ENCODE peak calls at places on chromosome 11, in four cellular contexts. F, L, G and C are unnamed samples.

GRCh38 chr11:103441021-103441420 is 331.8 kb downstream of the DYNC2H1 start:
- DNase-seq in F (no peak), L (no peak), G (no peak), C (no peak)

GRCh38 chr11:103700605-103701004 is 335.8 kb upstream of the DDI1 start:
- DNase-seq in F (no peak), L (no peak), G (no peak), C (no peak)

GRCh38 chr11:109000531-109000930 is 335.7 kb downstream of the DDX10 start:
- DNase-seq in F (no peak), L (no peak), G (no peak), C (no peak)

GRCh38 chr11:108115495-108116140 is 5.7 kb upstream of the ACAT1 start:
- DNase-seq in F (no peak), L (peak), G (no peak), C (no peak)

GRCh38 chr11:128764617-128765095 is 70.8 kb downstream of the FLI1 start:
- DNase-seq in F (no peak), L (no peak), G (no peak), C (no peak)

GRCh38 chr11:72103754-72104167 is 664 bp upstream of the LAMTOR1 start:
- DNase-seq in F (no peak), L (no peak), G (no peak), C (no peak)

GRCh38 chr11:102799656-102800339 is 1.8 kb upstream of the MMP1 start:
- DNase-seq in F (no peak), L (no peak), G (no peak), C (no peak)

GRCh38 chr11:83865636-83866461 is 579.7 kb upstream of the CCDC90B start:
- DNase-seq in F (no peak), L (no peak), G (no peak), C (no peak)

GRCh38 chr11:123527526-123527925 is 97.5 kb downstream of the GRAMD1B start:
- DNase-seq in F (no peak), L (no peak), G (no peak), C (no peak)

GRCh38 chr11:109644158-109644557 is 222.2 kb downstream of the C11orf87 start:
- DNase-seq in F (no peak), L (no peak), G (peak), C (no peak)